ENCODE peak calls at places on chromosomes 11 and 22, in eight cellular contexts. One of them, this sample, is unnamed.

GRCh38 chr22:33853200-33854097 is 66.8 kb downstream of the LARGE1 start:
- DNase-seq in IMR-90: peak; percentile 77
- DNase-seq in EL: peak; percentile 47
- DNase-seq in psoas muscle: peak; percentile 71
- DNase-seq in head of caudate nucleus: peak; percentile 74
- DNase-seq in mucosa of descending colon: peak; percentile 78
- DNase-seq in HFFc6: peak; percentile 59
- DNase-seq in CD4-positive, CD25-positive, alpha-beta regulatory T cell: peak; percentile 62
- DNase-seq in this sample: peak; percentile 60

GRCh38 chr22:48477031-48477721 is 1350.5 kb downstream of the BRD1 start:
- DNase-seq in mucosa of descending colon: no peak
- DNase-seq in head of caudate nucleus: peak; percentile 52
- DNase-seq in HFFc6: no peak
- DNase-seq in CD4-positive, CD25-positive, alpha-beta regulatory T cell: no peak
- DNase-seq in psoas muscle: no peak
- DNase-seq in EL: no peak
- DNase-seq in IMR-90: no peak
- DNase-seq in this sample: peak; percentile 59

GRCh38 chr11:43643898-43644625 is 36.5 kb upstream of the HSD17B12 start:
- DNase-seq in EL: peak; percentile 82
- DNase-seq in psoas muscle: peak; percentile 92
- DNase-seq in CD4-positive, CD25-positive, alpha-beta regulatory T cell: peak; percentile 94
- DNase-seq in HFFc6: peak; percentile 75
- DNase-seq in head of caudate nucleus: peak; percentile 95
- DNase-seq in mucosa of descending colon: peak; percentile 90
- DNase-seq in IMR-90: peak; percentile 82
- DNase-seq in this sample: peak; percentile 88

GRCh38 chr22:33873186-33873585 is 47.1 kb downstream of the LARGE1 start:
- DNase-seq in CD4-positive, CD25-positive, alpha-beta regulatory T cell: no peak
- DNase-seq in head of caudate nucleus: no peak
- DNase-seq in HFFc6: no peak
- DNase-seq in psoas muscle: peak; percentile 78
- DNase-seq in EL: no peak
- DNase-seq in IMR-90: no peak
- DNase-seq in mucosa of descending colon: no peak
- DNase-seq in this sample: peak; percentile 53

GRCh38 chr11:73875840-73876239 is 806 bp downstream of the COA4 start:
- DNase-seq in IMR-90: no peak
- DNase-seq in HFFc6: no peak
- DNase-seq in head of caudate nucleus: no peak
- DNase-seq in CD4-positive, CD25-positive, alpha-beta regulatory T cell: no peak
- DNase-seq in mucosa of descending colon: no peak
- DNase-seq in psoas muscle: no peak
- DNase-seq in EL: peak; percentile 15
- DNase-seq in this sample: no peak

GRCh38 chr11:127998421-127998820 is 588.9 kb downstream of the ETS1 start:
- DNase-seq in IMR-90: peak; percentile 45
- DNase-seq in EL: peak; percentile 51
- DNase-seq in CD4-positive, CD25-positive, alpha-beta regulatory T cell: no peak
- DNase-seq in HFFc6: peak; percentile 13
- DNase-seq in mucosa of descending colon: no peak
- DNase-seq in psoas muscle: no peak
- DNase-seq in head of caudate nucleus: no peak
- DNase-seq in this sample: no peak

GRCh38 chr11:95788921-95789505 is 569 bp downstream of the FAM76B start:
- DNase-seq in HFFc6: peak; percentile 52
- DNase-seq in psoas muscle: no peak
- DNase-seq in IMR-90: peak; percentile 43
- DNase-seq in head of caudate nucleus: peak; percentile 33
- DNase-seq in mucosa of descending colon: no peak
- DNase-seq in EL: peak; percentile 55
- DNase-seq in CD4-positive, CD25-positive, alpha-beta regulatory T cell: peak; percentile 69
- DNase-seq in this sample: no peak

GRCh38 chr11:13337986-13338436 is 60.4 kb downstream of the BMAL1 start:
- DNase-seq in IMR-90: peak; percentile 78
- DNase-seq in psoas muscle: no peak
- DNase-seq in CD4-positive, CD25-positive, alpha-beta regulatory T cell: peak; percentile 61
- DNase-seq in mucosa of descending colon: no peak
- DNase-seq in head of caudate nucleus: no peak
- DNase-seq in EL: peak; percentile 71
- DNase-seq in HFFc6: peak; percentile 36
- DNase-seq in this sample: no peak

GRCh38 chr22:47225080-47225930 is 462.9 kb downstream of the TBC1D22A start:
- DNase-seq in psoas muscle: peak; percentile 30
- DNase-seq in mucosa of descending colon: no peak
- DNase-seq in head of caudate nucleus: no peak
- DNase-seq in IMR-90: no peak
- DNase-seq in HFFc6: no peak
- DNase-seq in EL: no peak
- DNase-seq in CD4-positive, CD25-positive, alpha-beta regulatory T cell: no peak
- DNase-seq in this sample: no peak

GRCh38 chr11:46296520-46297448 is 19.3 kb downstream of the CREB3L1 start:
- DNase-seq in HFFc6: peak; percentile 81
- DNase-seq in CD4-positive, CD25-positive, alpha-beta regulatory T cell: no peak
- DNase-seq in psoas muscle: peak; percentile 65
- DNase-seq in EL: peak; percentile 97
- DNase-seq in IMR-90: peak; percentile 98
- DNase-seq in mucosa of descending colon: no peak
- DNase-seq in head of caudate nucleus: no peak
- DNase-seq in this sample: peak; percentile 57

GRCh38 chr11:10002221-10002620 is 291.8 kb downstream of the SBF2 start:
- DNase-seq in mucosa of descending colon: no peak
- DNase-seq in head of caudate nucleus: no peak
- DNase-seq in psoas muscle: no peak
- DNase-seq in EL: peak; percentile 16
- DNase-seq in HFFc6: no peak
- DNase-seq in CD4-positive, CD25-positive, alpha-beta regulatory T cell: no peak
- DNase-seq in IMR-90: no peak
- DNase-seq in this sample: no peak

GRCh38 chr11:134120921-134121526 is 52.2 kb downstream of the JAM3 start:
- DNase-seq in EL: peak; percentile 52
- DNase-seq in HFFc6: peak; percentile 25
- DNase-seq in CD4-positive, CD25-positive, alpha-beta regulatory T cell: no peak
- DNase-seq in mucosa of descending colon: no peak
- DNase-seq in head of caudate nucleus: peak; percentile 83
- DNase-seq in IMR-90: peak; percentile 52
- DNase-seq in psoas muscle: no peak
- DNase-seq in this sample: peak; percentile 30

GRCh38 chr22:25896098-25896497 is 154.1 kb downstream of the MYO18B start:
- DNase-seq in mucosa of descending colon: no peak
- DNase-seq in psoas muscle: no peak
- DNase-seq in EL: no peak
- DNase-seq in CD4-positive, CD25-positive, alpha-beta regulatory T cell: no peak
- DNase-seq in IMR-90: no peak
- DNase-seq in HFFc6: no peak
- DNase-seq in head of caudate nucleus: no peak
- DNase-seq in this sample: no peak

GRCh38 chr11:66131937-66132632 is 62.0 kb downstream of the PACS1 start:
- DNase-seq in HFFc6: no peak
- DNase-seq in CD4-positive, CD25-positive, alpha-beta regulatory T cell: no peak
- DNase-seq in EL: no peak
- DNase-seq in head of caudate nucleus: no peak
- DNase-seq in mucosa of descending colon: no peak
- DNase-seq in psoas muscle: no peak
- DNase-seq in IMR-90: no peak
- DNase-seq in this sample: no peak

GRCh38 chr11:47400813-47401279 is 7.5 kb upstream of the SLC39A13 start:
- DNase-seq in psoas muscle: peak; percentile 28
- DNase-seq in EL: no peak
- DNase-seq in head of caudate nucleus: no peak
- DNase-seq in mucosa of descending colon: no peak
- DNase-seq in HFFc6: no peak
- DNase-seq in IMR-90: no peak
- DNase-seq in CD4-positive, CD25-positive, alpha-beta regulatory T cell: no peak
- DNase-seq in this sample: no peak

GRCh38 chr22:19719488-19720021 is 3.8 kb upstream of the GP1BB start:
- DNase-seq in head of caudate nucleus: no peak
- DNase-seq in psoas muscle: no peak
- DNase-seq in CD4-positive, CD25-positive, alpha-beta regulatory T cell: no peak
- DNase-seq in mucosa of descending colon: no peak
- DNase-seq in EL: no peak
- DNase-seq in IMR-90: no peak
- DNase-seq in HFFc6: no peak
- DNase-seq in this sample: no peak

GRCh38 chr22:38729946-38730345 is 24.2 kb downstream of the GTPBP1 start:
- DNase-seq in CD4-positive, CD25-positive, alpha-beta regulatory T cell: no peak
- DNase-seq in EL: no peak
- DNase-seq in psoas muscle: peak; percentile 28
- DNase-seq in mucosa of descending colon: peak; percentile 22
- DNase-seq in head of caudate nucleus: no peak
- DNase-seq in HFFc6: no peak
- DNase-seq in IMR-90: no peak
- DNase-seq in this sample: no peak

GRCh38 chr22:49964136-49964492 is 3.5 kb downstream of the PIM3 start:
- DNase-seq in CD4-positive, CD25-positive, alpha-beta regulatory T cell: no peak
- DNase-seq in EL: no peak
- DNase-seq in mucosa of descending colon: peak; percentile 61
- DNase-seq in HFFc6: no peak
- DNase-seq in head of caudate nucleus: peak; percentile 22
- DNase-seq in IMR-90: no peak
- DNase-seq in psoas muscle: no peak
- DNase-seq in this sample: peak; percentile 17

GRCh38 chr11:44243633-44244343 is 66.2 kb downstream of the ALX4 start:
- DNase-seq in IMR-90: peak; percentile 46
- DNase-seq in CD4-positive, CD25-positive, alpha-beta regulatory T cell: no peak
- DNase-seq in mucosa of descending colon: no peak
- DNase-seq in HFFc6: peak; percentile 18
- DNase-seq in psoas muscle: no peak
- DNase-seq in EL: peak; percentile 80
- DNase-seq in head of caudate nucleus: no peak
- DNase-seq in this sample: no peak

GRCh38 chr11:108562746-108563581 is 30.6 kb downstream of the EXPH5 start:
- DNase-seq in HFFc6: no peak
- DNase-seq in head of caudate nucleus: no peak
- DNase-seq in CD4-positive, CD25-positive, alpha-beta regulatory T cell: no peak
- DNase-seq in IMR-90: no peak
- DNase-seq in mucosa of descending colon: no peak
- DNase-seq in EL: no peak
- DNase-seq in psoas muscle: no peak
- DNase-seq in this sample: no peak

GRCh38 chr11:1450958-1451710 is 35.4 kb downstream of the MOB2 start:
- DNase-seq in head of caudate nucleus: no peak
- DNase-seq in CD4-positive, CD25-positive, alpha-beta regulatory T cell: no peak
- DNase-seq in HFFc6: no peak
- DNase-seq in mucosa of descending colon: no peak
- DNase-seq in IMR-90: no peak
- DNase-seq in psoas muscle: no peak
- DNase-seq in EL: no peak
- DNase-seq in this sample: no peak

GRCh38 chr22:20290578-20291248 is 22.6 kb upstream of the RTN4R start:
- DNase-seq in head of caudate nucleus: no peak
- DNase-seq in HFFc6: no peak
- DNase-seq in EL: no peak
- DNase-seq in mucosa of descending colon: no peak
- DNase-seq in IMR-90: no peak
- DNase-seq in CD4-positive, CD25-positive, alpha-beta regulatory T cell: no peak
- DNase-seq in psoas muscle: no peak
- DNase-seq in this sample: no peak